ENCODE peak calls at places on chromosomes 7 and 10, in nine cellular contexts. K is astrocyte of the spinal cord; O is NCI-H1417; Y is AG09309; N is upper lobe of left lung; W is activated CD8-positive, alpha-beta memory T cell treated with anti-CD3 and anti-CD28 coated beads, Interleukin-2, amount 50 U/mL, for 48 hours; T is CD4-positive, alpha-beta T cell; M is ACHN; H is NCI-H345. J is an unnamed sample.

GRCh38 chr10:49768329-49768728 is 6.2 kb upstream of the OGDHL start:
- DNase-seq in K (no peak), O (no peak), Y (no peak), N (no peak), W (no peak), T (no peak), M (no peak), H (no peak), J (no peak)

GRCh38 chr10:5840314-5841307 is 27.4 kb upstream of the GDI2 start:
- DNase-seq in K (peak; percentile 43), O (no peak), Y (no peak), N (no peak), W (no peak), T (no peak), M (no peak), H (no peak), J (no peak)

GRCh38 chr7:92727755-92728154 is 108.6 kb downstream of the CDK6 start:
- DNase-seq in K (peak; percentile 29), O (no peak), Y (no peak), N (no peak), W (no peak), T (no peak), M (no peak), H (no peak), J (no peak)

GRCh38 chr7:97001656-97002554 is 3.4 kb upstream of the DLX6 start:
- DNase-seq in K (no peak), O (no peak), Y (no peak), N (no peak), W (no peak), T (no peak), M (no peak), H (no peak), J (no peak)

GRCh38 chr7:18437086-18437485 is 58.5 kb upstream of the HDAC9 start:
- DNase-seq in K (no peak), O (no peak), Y (no peak), N (no peak), W (no peak), T (no peak), M (no peak), H (no peak), J (no peak)

GRCh38 chr10:16891375-16892313 is 74.4 kb upstream of the RSU1 start:
- DNase-seq in K (peak; percentile 74), O (no peak), Y (peak; percentile 88), N (peak; percentile 81), W (peak; percentile 69), T (peak; percentile 9), M (peak; percentile 88), H (no peak), J (no peak)

GRCh38 chr10:49171326-49172140 is 16.7 kb downstream of the TMEM273 start:
- DNase-seq in K (no peak), O (no peak), Y (no peak), N (no peak), W (peak; percentile 43), T (no peak), M (no peak), H (no peak), J (no peak)

GRCh38 chr10:49072166-49072885 is 43.0 kb downstream of the VSTM4 start:
- DNase-seq in K (no peak), O (no peak), Y (no peak), N (no peak), W (no peak), T (no peak), M (no peak), H (no peak), J (no peak)

GRCh38 chr10:1869861-1870260 is 132.5 kb upstream of the ADARB2 start:
- DNase-seq in K (no peak), O (no peak), Y (no peak), N (no peak), W (no peak), T (no peak), M (no peak), H (no peak), J (no peak)

GRCh38 chr10:117673611-117674010 is 131.1 kb downstream of the EMX2 start:
- DNase-seq in K (no peak), O (no peak), Y (no peak), N (no peak), W (peak; percentile 6), T (no peak), M (no peak), H (no peak), J (no peak)

GRCh38 chr7:159032310-159032709 is 112.4 kb downstream of the VIPR2 start:
- DNase-seq in K (no peak), O (no peak), Y (no peak), N (no peak), W (peak; percentile 44), T (no peak), M (no peak), H (no peak), J (no peak)

GRCh38 chr10:73088304-73088703 is 8.4 kb downstream of the P4HA1 start:
- DNase-seq in K (no peak), O (no peak), Y (no peak), N (no peak), W (no peak), T (no peak), M (no peak), H (no peak), J (no peak)

GRCh38 chr10:110612073-110612472 is 32.1 kb upstream of the RBM20 start:
- DNase-seq in K (no peak), O (no peak), Y (no peak), N (no peak), W (no peak), T (no peak), M (no peak), H (no peak), J (no peak)

GRCh38 chr7:20197125-20197524 is 20.1 kb downstream of the MACC1 start:
- DNase-seq in K (peak; percentile 38), O (no peak), Y (no peak), N (no peak), W (no peak), T (no peak), M (no peak), H (no peak), J (no peak)

GRCh38 chr7:100753750-100754149 is 20.4 kb downstream of the ZAN start:
- DNase-seq in K (no peak), O (no peak), Y (no peak), N (no peak), W (no peak), T (no peak), M (no peak), H (no peak), J (no peak)